ENCODE peak calls at places on chromosomes 6 and 20, in four cellular contexts. D, J, X and K are unnamed samples.

GRCh38 chr20:51446656-51447055 is 95.9 kb downstream of the NFATC2 start:
- DNase-seq in D (peak; percentile 59), J (no peak), X (peak; percentile 82), K (peak; percentile 86)

GRCh38 chr20:47419953-47420352 is 63.5 kb upstream of the ZMYND8 start:
- DNase-seq in D (no peak), J (no peak), X (no peak), K (no peak)

GRCh38 chr20:19265646-19266374 is 53.4 kb downstream of the SLC24A3 start:
- DNase-seq in D (peak; percentile 39), J (no peak), X (peak; percentile 10), K (no peak)

GRCh38 chr20:740162-740561 is 28.1 kb downstream of the SLC52A3 start:
- DNase-seq in D (no peak), J (no peak), X (no peak), K (no peak)

GRCh38 chr6:90894285-90895144 is 307.6 kb upstream of the MAP3K7 start:
- DNase-seq in D (no peak), J (no peak), X (no peak), K (no peak)

GRCh38 chr6:170136541-170137175 is 154.2 kb downstream of the DLL1 start:
- DNase-seq in D (no peak), J (no peak), X (no peak), K (no peak)

GRCh38 chr6:156699017-156699421 is 78.2 kb upstream of the ARID1B start:
- DNase-seq in D (no peak), J (peak; percentile 85), X (no peak), K (peak; percentile 31)

GRCh38 chr20:17625246-17626051 is 55.6 kb downstream of the DSTN start:
- DNase-seq in D (no peak), J (no peak), X (no peak), K (no peak)

GRCh38 chr6:15382089-15382488 is 136.2 kb downstream of the JARID2 start:
- DNase-seq in D (no peak), J (no peak), X (no peak), K (no peak)

GRCh38 chr6:99241905-99242534 is 107.5 kb downstream of the FAXC start:
- DNase-seq in D (peak; percentile 16), J (no peak), X (peak; percentile 1), K (no peak)
- TF ChIP-seq ESRRA in D (no peak), J (no peak), X (no peak), K (no peak)

GRCh38 chr6:128727500-128727899 is 155.4 kb upstream of the LAMA2 start:
- DNase-seq in D (no peak), J (no peak), X (no peak), K (no peak)
- TF ChIP-seq ESRRA in D (no peak), J (no peak), X (no peak), K (no peak)

GRCh38 chr6:130148181-130148580 is 74.6 kb downstream of the SAMD3 start:
- DNase-seq in D (peak; percentile 15), J (no peak), X (no peak), K (no peak)

GRCh38 chr6:130150906-130151305 is 71.8 kb downstream of the SAMD3 start:
- DNase-seq in D (no peak), J (no peak), X (no peak), K (no peak)

GRCh38 chr6:130143709-130144108 is 79.0 kb downstream of the SAMD3 start:
- DNase-seq in D (no peak), J (no peak), X (no peak), K (no peak)

GRCh38 chr6:130152908-130153510 is 69.7 kb downstream of the SAMD3 start:
- DNase-seq in D (no peak), J (no peak), X (no peak), K (no peak)

DNA sequence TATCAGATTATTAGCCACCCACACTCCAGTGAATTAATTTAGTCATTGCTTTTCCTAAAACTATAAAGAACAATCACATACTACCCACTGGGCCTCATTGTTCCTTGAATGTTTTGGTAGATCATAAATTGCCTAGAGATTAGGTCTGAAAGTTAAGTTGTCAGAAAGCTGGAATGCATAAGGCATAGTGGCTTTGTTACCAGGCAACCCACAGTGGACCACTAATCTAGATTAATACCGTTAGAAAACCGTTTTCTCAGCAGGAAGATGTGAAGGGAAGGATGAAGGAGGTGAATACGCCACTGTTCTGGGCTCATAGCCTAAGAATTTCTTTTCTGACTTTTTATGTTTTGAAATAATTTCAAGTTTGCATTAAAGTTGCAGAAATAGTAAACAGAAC is 75.6 kb downstream of the SAMD3 start:
- DNase-seq in D (no peak), J (no peak), X (no peak), K (no peak)
- TF ChIP-seq ESRRA in D (no peak), J (no peak), X (no peak), K (no peak)

DNA sequence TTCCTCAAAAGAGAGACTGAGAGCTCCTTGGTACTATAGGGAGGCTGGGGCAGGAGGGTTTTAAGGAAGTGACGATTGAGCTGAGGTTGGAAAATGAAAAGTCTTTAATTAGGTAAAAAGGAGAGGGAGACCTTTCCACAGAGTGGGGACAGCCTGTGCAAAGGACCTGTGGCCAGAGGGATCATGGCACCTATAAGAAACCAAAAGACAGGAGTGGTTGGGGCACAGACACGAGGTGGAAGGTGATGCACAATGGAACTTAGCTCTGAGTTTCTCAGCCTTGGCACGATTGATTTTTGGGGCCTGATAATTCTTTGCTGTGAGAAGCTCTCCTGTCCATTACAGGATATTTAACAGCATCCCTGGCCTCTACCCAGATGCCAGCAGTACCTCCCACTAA is 140.3 kb downstream of the CEP57L1 start:
- DNase-seq in D (no peak), J (no peak), X (no peak), K (no peak)
- TF ChIP-seq ESRRA in D (no peak), J (no peak), X (no peak), K (no peak)

GRCh38 chr20:46126440-46127056 is 8.4 kb downstream of the CD40 start:
- DNase-seq in D (no peak), J (no peak), X (peak; percentile 74), K (no peak)

GRCh38 chr20:46127396-46128010 is 9.4 kb downstream of the CD40 start:
- DNase-seq in D (no peak), J (no peak), X (no peak), K (no peak)

GRCh38 chr20:46129955-46130481 is 11.9 kb downstream of the CD40 start:
- DNase-seq in D (no peak), J (peak; percentile 59), X (no peak), K (no peak)

GRCh38 chr20:46130534-46130933 is 12.4 kb downstream of the CD40 start:
- DNase-seq in D (no peak), J (peak; percentile 43), X (no peak), K (no peak)

GRCh38 chr20:46128310-46129151 is 10.4 kb downstream of the CD40 start:
- DNase-seq in D (peak; percentile 68), J (no peak), X (peak; percentile 23), K (peak; percentile 53)
- TF ChIP-seq ESRRA in D (no peak), J (no peak), X (no peak), K (no peak)

DNA sequence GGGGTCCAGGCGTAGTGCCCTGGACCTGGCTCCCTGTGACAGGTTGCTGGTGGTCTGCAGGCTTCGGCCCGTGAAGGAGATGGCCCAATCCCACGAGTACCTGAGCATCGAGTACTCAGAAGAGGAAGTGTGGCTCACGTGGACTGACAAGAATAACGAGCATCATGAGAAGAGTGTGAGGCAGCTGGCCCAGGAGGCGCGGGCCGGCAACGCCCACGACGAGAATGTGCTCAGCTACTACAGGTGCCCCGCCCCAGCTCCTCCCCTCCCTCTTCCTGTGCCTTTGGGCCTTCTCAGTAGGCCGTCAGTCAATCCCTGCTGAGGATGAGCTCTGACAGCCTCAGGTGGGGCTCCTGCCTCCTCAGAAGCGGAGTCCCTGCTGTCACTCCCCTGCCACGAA is 42.6 kb downstream of the UQCC2 start:
- DNase-seq in D (peak; percentile 46), J (no peak), X (no peak), K (peak; percentile 78)
- TF ChIP-seq ESRRA in D (no peak), J (no peak), X (no peak), K (no peak)

GRCh38 chr6:139050770-139051313 is 22.3 kb downstream of the ABRACL start:
- DNase-seq in D (no peak), J (no peak), X (no peak), K (no peak)
- TF ChIP-seq ESRRA in D (no peak), J (no peak), X (no peak), K (no peak)

DNA sequence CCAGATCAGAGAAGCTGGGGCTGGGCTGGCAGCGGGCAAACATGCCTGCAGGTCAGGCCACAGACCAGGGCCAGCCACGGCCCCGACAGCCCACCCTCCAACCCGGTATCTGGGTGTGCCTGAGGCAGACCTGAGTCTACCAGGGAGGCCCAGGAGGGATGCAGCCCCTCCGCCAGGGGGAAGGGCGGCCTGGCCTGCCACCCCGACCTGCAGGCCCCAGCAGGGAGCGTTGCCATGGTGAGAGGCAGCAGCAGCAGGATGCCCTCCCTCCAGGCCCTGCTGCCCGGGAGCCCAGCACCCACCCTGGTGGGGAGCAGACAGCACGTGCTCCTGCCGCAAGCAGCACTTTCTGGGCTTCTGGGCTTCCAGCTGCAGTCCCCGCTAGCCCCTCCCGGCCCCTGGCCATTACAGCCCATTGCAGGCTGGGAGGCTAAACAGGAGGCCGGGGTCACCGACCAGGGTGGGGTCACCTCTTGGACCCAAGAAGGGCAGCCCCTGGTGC is 3.8 kb upstream of the EEF1A2 start:
- DNase-seq in D (no peak), J (no peak), X (no peak), K (no peak)
- TF ChIP-seq ESRRA in D (no peak), J (no peak), X (no peak), K (no peak)

GRCh38 chr6:151022492-151022891 is 157.0 kb downstream of the MTHFD1L start:
- DNase-seq in D (peak; percentile 29), J (no peak), X (no peak), K (no peak)
- TF ChIP-seq ESRRA in D (no peak), J (no peak), X (no peak), K (no peak)

DNA sequence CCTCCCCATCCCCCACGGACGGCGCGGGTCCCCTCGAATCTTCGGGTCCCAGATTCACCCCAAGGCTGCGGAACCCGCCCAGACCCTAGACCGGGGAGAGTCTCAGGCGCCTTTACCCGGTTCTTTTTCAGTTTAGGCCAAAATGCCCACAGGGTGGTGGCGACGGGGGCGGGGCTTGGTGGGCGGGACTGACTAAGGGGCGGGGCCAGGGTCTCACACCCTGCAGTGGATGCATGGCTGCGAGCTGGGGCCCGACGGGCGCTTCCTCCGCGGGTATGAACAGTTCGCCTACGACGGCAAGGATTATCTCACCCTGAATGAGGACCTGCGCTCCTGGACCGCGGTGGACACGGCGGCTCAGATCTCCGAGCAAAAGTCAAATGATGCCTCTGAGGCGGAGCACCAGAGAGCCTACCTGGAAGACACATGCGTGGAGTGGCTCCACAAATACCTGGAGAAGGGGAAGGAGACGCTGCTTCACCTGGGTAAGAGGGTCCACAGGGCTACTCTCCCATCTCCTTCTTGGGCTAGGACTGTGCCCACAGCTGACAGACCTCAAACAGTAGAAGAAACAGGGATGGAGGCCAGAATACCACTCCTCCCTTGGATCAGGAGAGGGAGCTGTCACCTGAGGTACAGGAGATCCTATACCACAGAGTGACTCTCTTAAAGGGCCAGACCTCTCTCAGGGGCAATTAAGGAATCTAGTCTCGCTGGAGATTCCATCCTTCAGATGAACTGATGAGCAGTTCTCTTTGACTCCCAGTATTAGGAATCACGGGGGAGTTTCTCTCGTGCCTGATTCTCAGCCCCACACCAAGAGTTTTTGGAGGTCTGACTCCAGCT is 945 bp downstream of the HLA-E start:
- DNase-seq in D (peak; percentile 84), J (peak; percentile 31), X (no peak), K (no peak)
- TF ChIP-seq ESRRA in D (no peak), J (no peak), X (no peak), K (no peak)